ENCODE peak calls at places on chromosomes 16 and 17, in ten cellular contexts. U is AG04450, I is A549, V is cardiac muscle cell, R is Peyer's patch, B is brain microvascular endothelial cell, F is fibroblast of pulmonary artery, Y is left ventricle myocardium inferior, N is fibroblast of the aortic adventitia, M is heart right ventricle. T is an unnamed sample.
A peak's percentile ranks its signal among the peaks of the same experiment; 100 is the strongest.

GRCh38 chr16:89115216-89115949 is 21.7 kb downstream of the ACSF3 start:
- DNase-seq in R (peak; percentile 97), U (no peak), B (peak; percentile 65), Y (peak; percentile 71), F (peak; percentile 6), I (no peak), M (peak; percentile 75), N (no peak), V (peak; percentile 32), T (peak; percentile 63)

GRCh38 chr17:79922161-79922569 is 82.9 kb upstream of the CBX4 start:
- DNase-seq in Y (no peak), M (no peak), B (no peak), I (no peak), F (no peak), R (peak; percentile 74), N (no peak), V (no peak), U (no peak), T (no peak)

GRCh38 chr17:65678534-65678933 is 117.1 kb upstream of the AXIN2 start:
- DNase-seq in R (no peak), M (no peak), Y (no peak), I (no peak), B (peak; percentile 41), U (no peak), N (no peak), V (no peak), F (no peak), T (peak; percentile 44)

GRCh38 chr17:83131268-83132011 is 52.0 kb downstream of the METRNL start:
- DNase-seq in V (no peak), F (no peak), I (no peak), R (no peak), N (no peak), Y (no peak), U (no peak), M (no peak), B (no peak), T (no peak)

GRCh38 chr17:81345211-81346089 is 49.8 kb upstream of the BAHCC1 start:
- DNase-seq in U (no peak), R (peak; percentile 88), V (peak; percentile 95), I (peak; percentile 91), N (peak; percentile 88), B (peak; percentile 78), M (peak; percentile 89), F (peak; percentile 92), Y (peak; percentile 90), T (peak; percentile 92)

GRCh38 chr17:61411114-61411943 is 11.7 kb downstream of the TBX2 start:
- DNase-seq in U (no peak), Y (no peak), B (peak; percentile 31), F (no peak), M (peak; percentile 73), R (peak; percentile 62), V (peak; percentile 83), I (no peak), N (peak; percentile 44), T (peak; percentile 61)

GRCh38 chr16:3486506-3487215 is 8.6 kb downstream of the C16orf90 start:
- DNase-seq in V (no peak), M (no peak), R (no peak), B (no peak), F (no peak), U (no peak), I (no peak), Y (no peak), N (no peak), T (no peak)

GRCh38 chr17:3843935-3844516 is 2.0 kb downstream of the NCBP3 start:
- DNase-seq in N (peak; percentile 34), M (no peak), R (peak; percentile 77), B (no peak), I (peak; percentile 87), U (no peak), Y (no peak), F (peak; percentile 61), V (peak; percentile 47), T (peak; percentile 62)

GRCh38 chr16:54175169-54175551 is 111.4 kb downstream of the IRX3 start:
- DNase-seq in I (no peak), B (no peak), M (no peak), F (no peak), Y (no peak), N (no peak), V (no peak), U (no peak), R (no peak), T (no peak)

GRCh38 chr16:54174750-54175149 is 111.8 kb downstream of the IRX3 start:
- DNase-seq in B (no peak), V (no peak), M (no peak), U (no peak), I (no peak), R (no peak), N (no peak), F (no peak), Y (no peak), T (no peak)

GRCh38 chr16:54176376-54176901 is 110.1 kb downstream of the IRX3 start:
- DNase-seq in U (no peak), Y (no peak), N (no peak), R (no peak), M (no peak), B (no peak), I (no peak), F (no peak), V (peak; percentile 8), T (peak; percentile 25)

GRCh38 chr16:54177052-54177856 is 109.3 kb downstream of the IRX3 start:
- DNase-seq in V (no peak), I (no peak), R (no peak), U (no peak), N (no peak), F (no peak), M (no peak), B (no peak), Y (no peak), T (no peak)

DNA sequence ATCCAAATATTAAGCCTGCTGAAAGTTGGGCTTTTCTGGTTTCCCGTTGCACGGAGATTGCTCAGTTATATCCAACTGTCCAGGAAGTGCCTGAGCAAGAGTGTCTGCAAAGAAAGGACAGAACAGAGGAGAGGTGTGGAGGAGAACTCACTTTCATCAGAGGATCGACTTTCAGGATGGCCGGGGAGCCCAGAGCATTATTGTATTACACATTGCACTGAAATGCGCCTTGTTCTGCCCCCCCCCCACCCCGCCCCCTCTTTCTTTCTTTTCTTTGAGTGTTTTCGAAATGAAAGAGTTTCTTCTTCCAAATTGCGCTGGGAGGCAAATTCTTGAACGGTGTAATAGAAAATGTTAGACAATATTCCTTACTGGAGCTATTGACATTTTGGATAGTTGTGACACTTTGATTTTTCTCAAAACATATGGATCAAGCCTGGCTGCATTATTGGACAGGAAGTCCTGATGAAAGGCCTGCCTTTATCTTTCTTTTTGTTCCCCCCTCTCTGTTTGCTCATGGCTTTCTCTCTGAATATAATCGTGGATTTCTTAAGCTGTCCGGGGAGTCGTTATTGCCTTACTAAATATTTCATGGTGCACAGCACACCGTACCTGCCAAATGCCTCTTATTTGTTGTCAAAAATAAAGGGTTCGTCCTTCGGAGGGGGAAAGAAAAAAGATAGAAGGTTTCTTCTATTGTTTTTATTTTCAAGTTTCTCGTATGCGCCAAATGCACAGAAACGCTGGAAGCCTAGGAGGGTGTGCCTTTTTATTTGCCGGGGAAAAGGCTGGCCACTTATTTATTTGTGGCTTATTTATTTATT is 110.8 kb downstream of the IRX3 start:
- DNase-seq in U (no peak), V (peak; percentile 28), N (no peak), R (no peak), I (no peak), Y (no peak), F (peak; percentile 10), M (no peak), B (no peak), T (peak; percentile 46)
- TF ChIP-seq CTCF in U (no peak), V (no peak), N (no peak), R (no peak), I (no peak), Y (no peak), F (no peak), M (no peak), B (no peak), T (no peak)

DNA sequence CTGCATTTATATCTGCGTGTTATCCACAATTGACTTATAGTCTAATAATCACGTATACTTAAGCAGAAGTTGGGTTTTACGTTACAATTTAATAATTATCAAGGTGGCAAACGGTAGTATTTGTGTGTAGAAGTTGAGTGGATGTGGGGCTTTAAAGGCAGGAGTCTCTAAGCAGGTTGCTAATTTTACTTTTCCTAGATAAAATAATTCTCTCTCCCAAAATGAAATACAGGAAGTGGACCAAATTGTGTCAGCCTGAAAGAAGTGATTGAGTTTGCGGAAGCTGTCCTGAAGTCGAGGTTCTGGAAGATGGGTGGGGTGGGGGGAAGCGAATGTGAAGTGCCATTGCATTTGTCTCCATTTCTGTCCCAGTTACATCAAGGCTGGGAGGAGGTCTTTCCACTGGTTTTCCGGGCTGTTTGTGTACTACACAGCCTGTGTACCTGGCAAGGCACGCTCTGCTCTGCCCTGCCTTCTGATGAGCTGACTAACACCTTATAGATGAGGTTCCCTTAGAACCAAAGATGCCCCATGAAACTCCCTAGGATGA is 385.1 kb downstream of the WWOX start:
- DNase-seq in V (no peak), N (no peak), B (no peak), R (no peak), F (no peak), I (no peak), Y (no peak), M (no peak), U (no peak), T (no peak)
- H3K4me3 ChIP-seq in V (no peak overlapping the region), N (no peak overlapping the region), B (no peak overlapping the region), R (no peak overlapping the region), F (no peak overlapping the region), I (no peak overlapping the region), Y (no peak overlapping the region), M (no peak overlapping the region), U (no peak overlapping the region), T (no peak overlapping the region)

GRCh38 chr17:8965394-8966168 is at the start of gene PIK3R5:
- DNase-seq in Y (peak; percentile 50), R (peak; percentile 92), V (no peak), F (no peak), N (no peak), B (no peak), M (peak; percentile 24), U (no peak), I (no peak), T (no peak)
- TF ChIP-seq CTCF in Y (no peak), R (no peak), V (no peak), F (no peak), N (no peak), B (no peak), M (no peak), U (no peak), I (no peak), T (no peak)

GRCh38 chr16:84629580-84629979 is 11.7 kb upstream of the COTL1 start:
- DNase-seq in I (no peak), Y (no peak), N (no peak), B (no peak), F (no peak), U (no peak), R (no peak), M (no peak), V (no peak), T (no peak)

GRCh38 chr16:84631882-84632281 is 14.0 kb upstream of the COTL1 start:
- DNase-seq in B (no peak), V (no peak), R (no peak), I (no peak), Y (no peak), M (no peak), N (no peak), U (no peak), F (no peak), T (no peak)

GRCh38 chr16:84630446-84631152 is 12.7 kb upstream of the COTL1 start:
- DNase-seq in U (no peak), M (no peak), V (no peak), Y (no peak), B (no peak), R (no peak), F (no peak), N (no peak), I (no peak), T (no peak)

GRCh38 chr16:84630009-84630408 is 12.1 kb upstream of the COTL1 start:
- DNase-seq in N (no peak), B (no peak), M (no peak), Y (no peak), I (no peak), U (no peak), F (no peak), V (no peak), R (no peak), T (no peak)

DNA sequence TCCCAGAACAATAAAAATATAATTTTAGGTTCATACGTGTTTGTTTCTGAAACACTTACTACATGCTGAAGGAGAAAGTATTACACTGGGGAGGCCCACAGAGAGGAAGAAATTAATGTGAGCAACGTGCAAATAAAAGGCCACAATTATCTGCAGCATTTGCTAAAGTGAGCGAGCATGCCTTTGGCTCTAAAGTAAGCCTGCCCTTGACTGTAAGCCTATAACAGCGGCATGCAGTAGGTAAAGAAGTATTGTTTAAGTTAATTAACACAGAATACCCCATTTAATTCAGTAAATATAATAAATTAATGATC is 13.2 kb upstream of the COTL1 start:
- DNase-seq in B (no peak), F (no peak), V (no peak), Y (no peak), R (no peak), I (no peak), M (no peak), N (no peak), U (no peak), T (no peak)
- H3K4me3 ChIP-seq in B (no peak overlapping the region), F (no peak overlapping the region), V (no peak overlapping the region), Y (no peak overlapping the region), R (no peak overlapping the region), I (no peak overlapping the region), M (no peak overlapping the region), N (no peak overlapping the region), U (no peak overlapping the region), T (no peak overlapping the region)